ENCODE peak calls at places on chromosomes 6 and 20, in seven cellular contexts. E, G, V, Y, Z, S and K are unnamed samples.
A peak's percentile ranks its signal among the peaks of the same experiment; 100 is the strongest.

GRCh38 chr6:148457137-148457842 is 114.7 kb downstream of the SASH1 start:
- DNase-seq in G (no peak), Y (no peak), V (peak; percentile 93), S (no peak), Z (no peak), E (no peak), K (no peak)

GRCh38 chr6:102679844-102680243 is 1286.3 kb downstream of the GRIK2 start:
- DNase-seq in Z (no peak), S (no peak), V (no peak), Y (no peak), E (no peak), G (no peak), K (no peak)

GRCh38 chr6:145080651-145081050 is 654.7 kb downstream of the EPM2A start:
- DNase-seq in G (no peak), E (no peak), Z (no peak), V (no peak), Y (no peak), S (no peak), K (no peak)

GRCh38 chr20:12414446-12415274 is 497.0 kb downstream of the BTBD3 start:
- DNase-seq in E (no peak), Z (peak; percentile 68), S (no peak), V (peak; percentile 54), G (no peak), Y (peak; percentile 49), K (no peak)

GRCh38 chr20:44056010-44056698 is 130.8 kb downstream of the JPH2 start:
- DNase-seq in V (peak; percentile 36), G (peak; percentile 32), Y (peak; percentile 34), E (peak; percentile 53), S (no peak), Z (peak; percentile 78), K (peak; percentile 8)

GRCh38 chr20:44019638-44020335 is 105.1 kb downstream of the TOX2 start:
- DNase-seq in Z (peak; percentile 44), G (no peak), V (peak; percentile 59), Y (no peak), E (no peak), S (no peak), K (no peak)

GRCh38 chr6:84282566-84282965 is 55.1 kb upstream of the CEP162 start:
- DNase-seq in S (peak; percentile 35), Y (no peak), G (no peak), V (peak; percentile 40), Z (peak; percentile 6), E (no peak), K (peak; percentile 23)

GRCh38 chr20:36644713-36645109 is 1.3 kb downstream of the SLA2 start:
- DNase-seq in G (no peak), Z (no peak), S (no peak), Y (no peak), V (no peak), E (no peak), K (no peak)

GRCh38 chr6:67885081-67886033 is 749.7 kb upstream of the ADGRB3 start:
- DNase-seq in V (no peak), E (no peak), G (no peak), Y (no peak), Z (no peak), S (no peak), K (no peak)

GRCh38 chr6:47655719-47656595 is 42.4 kb upstream of the ADGRF4 start:
- DNase-seq in Z (peak; percentile 99), G (peak; percentile 12), V (peak; percentile 87), E (no peak), Y (no peak), S (no peak), K (no peak)